ENCODE peak calls at places on chromosome 9, in six cellular contexts. U, Z, C, Q, K and T are unnamed samples.

GRCh38 chr9:69147041-69147834 is 26.8 kb upstream of the TJP2 start:
- DNase-seq in Q (no peak), C (no peak), K (no peak), U (no peak), Z (no peak), T (no peak)

GRCh38 chr9:69317081-69317480 is 7.9 kb upstream of the ENTREP1 start:
- DNase-seq in Q (no peak), U (no peak), C (no peak), Z (no peak), K (no peak), T (no peak)

GRCh38 chr9:36966371-36967097 is 67.5 kb downstream of the PAX5 start:
- DNase-seq in U (no peak), Z (no peak), K (no peak), C (no peak), Q (no peak), T (no peak)

GRCh38 chr9:137275203-137275936 is 2.2 kb upstream of the TOR4A start:
- DNase-seq in K (no peak), U (no peak), C (no peak), Z (no peak), Q (no peak), T (no peak)

GRCh38 chr9:94919376-94920098 is 193.0 kb downstream of the AOPEP start:
- DNase-seq in C (no peak), Q (peak), U (no peak), Z (no peak), K (no peak), T (peak)

GRCh38 chr9:108885643-108886348 is 23.7 kb downstream of the ACTL7A start:
- DNase-seq in Z (no peak), C (peak), U (no peak), Q (peak), K (peak), T (peak)

GRCh38 chr9:93231121-93231694 is 47.3 kb downstream of the WNK2 start:
- DNase-seq in U (peak), Z (peak), C (no peak), K (peak), Q (no peak), T (no peak)

GRCh38 chr9:38277601-38278200 is 114.8 kb upstream of the ALDH1B1 start:
- DNase-seq in U (no peak), C (no peak), Q (peak), Z (no peak), K (peak), T (no peak)

GRCh38 chr9:137175345-137175961 is 3.6 kb upstream of the TMEM210 start:
- DNase-seq in U (no peak), C (no peak), Q (peak), Z (no peak), K (no peak), T (no peak)

GRCh38 chr9:124286292-124286931 is 28.7 kb downstream of the NEK6 start:
- DNase-seq in Z (no peak), C (peak), K (peak), U (peak), Q (peak), T (peak)